ENCODE peak calls at places on chromosomes 7 and 10, in seven cellular contexts. X, F, C, K, H, V and T are unnamed samples.

GRCh38 chr10:80100861-80101695 is 22.6 kb downstream of the TMEM254 start:
- DNase-seq in X (no peak), F (no peak), C (peak; percentile 84), K (no peak), H (no peak), V (no peak), T (no peak)

GRCh38 chr7:11130012-11130411 is 156.3 kb downstream of the PHF14 start:
- DNase-seq in X (no peak), F (no peak), C (no peak), K (no peak), H (no peak), V (no peak), T (no peak)

GRCh38 chr7:27141591-27142561 is 1.6 kb downstream of the HOXA5 start:
- DNase-seq in X (no peak), F (no peak), C (no peak), K (peak; percentile 53), H (peak; percentile 50), V (no peak), T (peak; percentile 44)

GRCh38 chr10:45091968-45092367 is 91.2 kb downstream of the ZNF22 start:
- DNase-seq in X (no peak), F (peak; percentile 15), C (no peak), K (peak; percentile 52), H (peak; percentile 2), V (peak; percentile 10), T (no peak)

GRCh38 chr7:104127204-104127603 is 80.6 kb downstream of the ORC5 start:
- DNase-seq in X (no peak), F (no peak), C (no peak), K (no peak), H (no peak), V (no peak), T (no peak)

GRCh38 chr7:57867884-57868701 is 418.1 kb downstream of the ZNF716 start:
- DNase-seq in X (no peak), F (peak; percentile 13), C (no peak), K (peak; percentile 32), H (peak; percentile 60), V (no peak), T (peak; percentile 29)

GRCh38 chr7:131829911-131830310 is 273.5 kb upstream of the PODXL start:
- DNase-seq in X (no peak), F (no peak), C (no peak), K (no peak), H (peak; percentile 43), V (no peak), T (no peak)

GRCh38 chr10:120651000-120651399 is 194.0 kb downstream of the PLPP4 start:
- DNase-seq in X (no peak), F (no peak), C (no peak), K (no peak), H (no peak), V (no peak), T (no peak)

GRCh38 chr10:21183025-21183424 is 285.9 kb upstream of the NEBL start:
- DNase-seq in X (no peak), F (no peak), C (no peak), K (no peak), H (no peak), V (no peak), T (no peak)

GRCh38 chr10:69130251-69130650 is 6.3 kb downstream of the VPS26A start:
- DNase-seq in X (no peak), F (no peak), C (no peak), K (no peak), H (no peak), V (no peak), T (no peak)

GRCh38 chr7:136050462-136050847 is 73.3 kb upstream of the MTPN start:
- DNase-seq in X (no peak), F (no peak), C (no peak), K (no peak), H (no peak), V (no peak), T (no peak)

GRCh38 chr10:99536400-99537254 is 3.9 kb downstream of the NKX2-3 start:
- DNase-seq in X (no peak), F (no peak), C (no peak), K (no peak), H (peak; percentile 71), V (no peak), T (peak; percentile 55)

GRCh38 chr7:138538996-138539644 is 79.1 kb downstream of the TRIM24 start:
- DNase-seq in X (no peak), F (no peak), C (no peak), K (no peak), H (no peak), V (no peak), T (no peak)

DNA sequence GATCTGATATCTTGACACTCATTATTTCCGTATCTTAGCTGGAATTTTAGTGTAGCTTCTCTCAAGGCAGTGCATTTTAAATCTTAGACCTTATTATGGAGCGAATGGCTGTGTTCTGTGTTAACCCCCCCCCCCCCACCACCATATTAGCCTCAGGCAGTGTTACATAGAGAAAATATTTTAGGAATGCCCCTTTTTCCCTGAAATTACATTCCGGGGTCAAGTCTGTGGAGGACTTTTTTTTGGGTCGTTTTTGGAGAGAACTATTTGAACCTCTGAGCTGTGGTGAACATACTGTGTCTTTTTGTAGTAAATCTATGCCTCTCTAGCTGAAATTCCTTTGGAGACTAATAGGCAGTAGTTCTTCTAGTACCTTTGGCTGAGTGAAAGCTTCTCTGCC is 3.1 kb downstream of the CCDC126 start:
- DNase-seq in X (no peak), F (no peak), C (no peak), K (no peak), H (no peak), V (no peak), T (no peak)
- H3K4me1 ChIP-seq in X (peaks cover 13% of the 10 kb centered on the region), F (peaks cover 36% of the 10 kb centered on the region), C (peaks cover 35% of the 10 kb centered on the region), K (peaks cover 19% of the 10 kb centered on the region), H (no peaks in the 10 kb centered on the region), V (peaks cover 9% of the 10 kb centered on the region), T (peaks cover 9% of the 10 kb centered on the region)

GRCh38 chr7:30003098-30003497 is 13.5 kb upstream of the SCRN1 start:
- DNase-seq in X (no peak), F (no peak), C (no peak), K (no peak), H (no peak), V (no peak), T (no peak)
- H3K4me3 ChIP-seq in X (no peak overlapping the region), F (no peak overlapping the region), C (no peak overlapping the region), K (no peak overlapping the region), H (no peak overlapping the region), V (no peak overlapping the region), T (no peak overlapping the region)

GRCh38 chr7:25720427-25720826 is 431.6 kb upstream of the NFE2L3 start:
- DNase-seq in X (no peak), F (no peak), C (no peak), K (no peak), H (peak; percentile 39), V (no peak), T (no peak)
- TF ChIP-seq CTCF in X (peak; percentile 50), F (peak; percentile 5), C (peak; percentile 55), K (no peak), H (no peak), V (peak; percentile 45), T (no peak)

DNA sequence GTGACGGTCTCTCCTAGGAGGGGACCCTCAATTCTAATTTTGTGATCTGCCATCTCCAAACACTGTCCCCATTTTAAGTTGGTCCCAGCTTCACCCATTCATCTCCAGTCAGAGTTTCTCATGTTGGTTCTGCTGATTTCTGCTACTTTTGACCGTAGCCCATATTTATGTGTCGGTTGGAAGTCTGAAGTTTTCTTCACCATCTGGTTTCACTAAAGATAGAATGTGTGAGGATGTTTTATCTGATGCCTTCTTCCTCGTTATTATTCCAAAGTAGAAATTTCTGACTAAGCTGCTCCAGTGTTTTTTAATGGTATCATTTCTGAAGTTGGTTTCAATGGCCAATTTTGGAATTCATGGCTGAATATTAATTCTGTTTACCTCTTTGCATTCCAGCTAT is 21.3 kb upstream of the IFIT2 start:
- DNase-seq in X (no peak), F (no peak), C (no peak), K (no peak), H (no peak), V (no peak), T (no peak)
- H3K4me1 ChIP-seq in X (peaks cover 61% of the 10 kb centered on the region), F (peaks cover 54% of the 10 kb centered on the region), C (peaks cover 88% of the 10 kb centered on the region), K (peaks cover 49% of the 10 kb centered on the region), H (peaks cover 58% of the 10 kb centered on the region), V (no peaks in the 10 kb centered on the region), T (no peaks in the 10 kb centered on the region)

GRCh38 chr10:30027057-30028005 is 32.1 kb downstream of the JCAD start:
- DNase-seq in X (peak; percentile 67), F (peak; percentile 43), C (no peak), K (peak; percentile 69), H (no peak), V (peak; percentile 86), T (peak; percentile 61)
- H3K4me3 ChIP-seq in X (no peak overlapping the region), F (no peak overlapping the region), C (no peak overlapping the region), K (no peak overlapping the region), H (no peak overlapping the region), V (peak overlapping the region; percentile 66), T (no peak overlapping the region)

GRCh38 chr10:17599089-17599488 is 18.1 kb downstream of the HACD1 start:
- DNase-seq in X (no peak), F (no peak), C (no peak), K (no peak), H (peak; percentile 13), V (no peak), T (no peak)
- TF ChIP-seq CTCF in X (peak; percentile 25), F (no peak), C (peak; percentile 32), K (no peak), H (peak; percentile 49), V (peak; percentile 17), T (no peak)

DNA sequence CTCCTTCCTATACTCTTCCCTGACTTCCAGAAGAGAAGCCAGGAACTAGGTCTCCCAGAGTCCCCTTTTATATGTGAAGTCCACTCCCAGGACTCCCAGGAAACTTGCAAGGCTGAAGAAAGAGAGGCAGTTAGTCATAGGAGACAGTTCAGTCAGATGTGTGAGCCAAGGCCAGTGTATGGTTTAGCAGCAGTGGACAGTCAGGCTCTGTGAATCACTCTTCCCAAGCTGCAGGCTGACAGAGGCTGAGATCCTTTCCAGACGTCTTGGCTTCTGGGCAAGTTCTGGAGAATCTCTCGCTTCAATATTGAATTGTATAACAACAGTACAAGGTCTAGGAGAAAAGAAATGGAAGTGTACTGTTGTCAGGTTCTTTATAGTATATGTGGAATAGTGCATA is 26.9 kb downstream of the BLVRA start:
- DNase-seq in X (peak; percentile 60), F (no peak), C (peak; percentile 67), K (no peak), H (no peak), V (no peak), T (no peak)
- H3K4me1 ChIP-seq in X (no peaks in the 10 kb centered on the region), F (peaks cover 40% of the 10 kb centered on the region), C (peaks cover 34% of the 10 kb centered on the region), K (peaks cover 26% of the 10 kb centered on the region), H (peaks cover 19% of the 10 kb centered on the region), V (no peaks in the 10 kb centered on the region), T (no peaks in the 10 kb centered on the region)

GRCh38 chr10:101041252-101041761 is 10.3 kb downstream of the SFXN3 start:
- DNase-seq in X (peak; percentile 92), F (peak; percentile 65), C (peak; percentile 55), K (peak; percentile 85), H (peak; percentile 83), V (peak; percentile 78), T (peak; percentile 83)

GRCh38 chr10:101040851-101041250 is 9.8 kb downstream of the SFXN3 start:
- DNase-seq in X (no peak), F (no peak), C (no peak), K (no peak), H (no peak), V (no peak), T (no peak)

GRCh38 chr10:101043356-101043707 is 12.3 kb downstream of the SFXN3 start:
- DNase-seq in X (no peak), F (no peak), C (no peak), K (no peak), H (no peak), V (no peak), T (no peak)

GRCh38 chr10:101042667-101043355 is 11.8 kb downstream of the SFXN3 start:
- DNase-seq in X (peak; percentile 98), F (peak; percentile 95), C (peak; percentile 87), K (peak; percentile 97), H (peak; percentile 91), V (peak; percentile 96), T (peak; percentile 99)

GRCh38 chr10:101042118-101042517 is 11.1 kb downstream of the SFXN3 start:
- DNase-seq in X (no peak), F (no peak), C (no peak), K (no peak), H (no peak), V (no peak), T (peak; percentile 17)
- H3K4me3 ChIP-seq in X (peak overlapping the region; percentile 57), F (peak overlapping the region; percentile 50), C (peak overlapping the region; percentile 64), K (peak overlapping the region; percentile 71), H (peak overlapping the region; percentile 53), V (no peak overlapping the region), T (no peak overlapping the region)